ENCODE peak calls at places on chromosome 1, in six cellular contexts. C is lower lobe of right lung, N is body of pancreas, W is GM23248, I is prostate gland, M is neuronal stem cell. E is an unnamed sample.

GRCh38 chr1:114199017-114199594 is 45.4 kb upstream of the SYT6 start:
- DNase-seq in C (no peak), N (peak; percentile 54), W (no peak), I (no peak), M (no peak), E (no peak)

GRCh38 chr1:228978486-228979324 is 243.4 kb downstream of the RHOU start:
- DNase-seq in C (no peak), N (peak; percentile 50), W (peak; percentile 45), I (peak; percentile 49), M (no peak), E (no peak)

GRCh38 chr1:109864063-109864822 is 46.4 kb upstream of the CSF1 start:
- DNase-seq in C (no peak), N (no peak), W (peak; percentile 61), I (no peak), M (no peak), E (no peak)

GRCh38 chr1:3222042-3222692 is 153.2 kb downstream of the PRDM16 start:
- DNase-seq in C (peak; percentile 79), N (peak; percentile 96), W (no peak), I (no peak), M (no peak), E (peak; percentile 67)

GRCh38 chr1:175383239-175383638 is 190.7 kb upstream of the KIAA0040 start:
- DNase-seq in C (no peak), N (no peak), W (no peak), I (no peak), M (no peak), E (no peak)

GRCh38 chr1:222889445-222889844 is 74.6 kb downstream of the DISP1 start:
- DNase-seq in C (no peak), N (no peak), W (peak; percentile 32), I (no peak), M (no peak), E (no peak)

GRCh38 chr1:31574749-31575372 is 1.5 kb upstream of the TINAGL1 start:
- DNase-seq in C (no peak), N (no peak), W (peak; percentile 45), I (no peak), M (no peak), E (no peak)

GRCh38 chr1:201020647-201021332 is 2.7 kb downstream of the KIF21B start:
- DNase-seq in C (no peak), N (peak; percentile 52), W (no peak), I (no peak), M (peak; percentile 68), E (peak; percentile 55)

GRCh38 chr1:231958448-231958847 is 331.9 kb downstream of the DISC1 start:
- DNase-seq in C (no peak), N (no peak), W (peak; percentile 58), I (no peak), M (no peak), E (no peak)

GRCh38 chr1:206952182-206952581 is 5.9 kb upstream of the PIGR start:
- DNase-seq in C (no peak), N (peak; percentile 46), W (no peak), I (no peak), M (no peak), E (no peak)

GRCh38 chr1:111221633-111222286 is 5.8 kb upstream of the CHI3L2 start:
- DNase-seq in C (no peak), N (peak; percentile 39), W (no peak), I (no peak), M (no peak), E (peak; percentile 93)

GRCh38 chr1:160858127-160858909 is 4.4 kb downstream of the CD244 start:
- DNase-seq in C (no peak), N (peak; percentile 38), W (no peak), I (no peak), M (no peak), E (no peak)

GRCh38 chr1:246373828-246374569 is 133.1 kb downstream of the SMYD3 start:
- DNase-seq in C (no peak), N (no peak), W (no peak), I (no peak), M (no peak), E (no peak)

GRCh38 chr1:79920970-79921669 is 914.6 kb upstream of the ADGRL4 start:
- DNase-seq in C (no peak), N (no peak), W (no peak), I (no peak), M (no peak), E (no peak)

GRCh38 chr1:15236226-15237145 is 10.5 kb upstream of the FHAD1 start:
- DNase-seq in C (no peak), N (no peak), W (peak; percentile 17), I (no peak), M (no peak), E (no peak)

GRCh38 chr1:41362749-41363631 is 1.8 kb downstream of the FOXO6 start:
- DNase-seq in C (no peak), N (no peak), W (no peak), I (no peak), M (no peak), E (no peak)

GRCh38 chr1:173478099-173478555 is 992 bp downstream of the PRDX6 start:
- DNase-seq in C (peak; percentile 71), N (peak; percentile 82), W (peak; percentile 93), I (peak; percentile 67), M (no peak), E (no peak)

GRCh38 chr1:114718661-114719423 is 2.3 kb upstream of the NRAS start:
- DNase-seq in C (no peak), N (no peak), W (peak; percentile 57), I (no peak), M (no peak), E (no peak)

GRCh38 chr1:225746361-225747179 is 31.1 kb upstream of the SRP9 start:
- DNase-seq in C (peak; percentile 56), N (peak; percentile 88), W (peak; percentile 94), I (peak; percentile 58), M (peak; percentile 47), E (no peak)

GRCh38 chr1:215292906-215293305 is 210.4 kb downstream of the KCNK2 start:
- DNase-seq in C (no peak), N (no peak), W (no peak), I (no peak), M (no peak), E (no peak)

GRCh38 chr1:247113094-247113497 is 8.9 kb upstream of the ZNF669 start:
- DNase-seq in C (no peak), N (peak; percentile 72), W (peak; percentile 38), I (no peak), M (no peak), E (no peak)

GRCh38 chr1:170959385-170959784 is 24.1 kb downstream of the MROH9 start:
- DNase-seq in C (no peak), N (no peak), W (peak; percentile 77), I (no peak), M (no peak), E (no peak)

GRCh38 chr1:110216116-110216515 is 6.0 kb downstream of the KCNC4 start:
- DNase-seq in C (no peak), N (no peak), W (no peak), I (no peak), M (no peak), E (no peak)

GRCh38 chr1:30477588-30477987 is 245.8 kb downstream of the MATN1 start:
- DNase-seq in C (no peak), N (no peak), W (no peak), I (no peak), M (no peak), E (no peak)

GRCh38 chr1:116284819-116285390 is 88.1 kb upstream of the ATP1A1 start:
- DNase-seq in C (no peak), N (no peak), W (no peak), I (no peak), M (no peak), E (no peak)

GRCh38 chr1:199700551-199700950 is 327.0 kb upstream of the NR5A2 start:
- DNase-seq in C (no peak), N (no peak), W (no peak), I (no peak), M (no peak), E (no peak)

GRCh38 chr1:61084560-61084991 is 2.2 kb downstream of the NFIA start:
- DNase-seq in C (no peak), N (no peak), W (peak; percentile 24), I (no peak), M (no peak), E (no peak)

GRCh38 chr1:47901001-47901575 is 96.1 kb downstream of the TRABD2B start:
- DNase-seq in C (no peak), N (no peak), W (no peak), I (no peak), M (no peak), E (no peak)
- H3K27ac ChIP-seq in C (no peak overlapping the region), N (no peak overlapping the region), W (no peak overlapping the region), I (no peak overlapping the region), M (no peak overlapping the region), E (no peak overlapping the region)

GRCh38 chr1:63817700-63818099 is 43.9 kb downstream of the ROR1 start:
- DNase-seq in C (no peak), N (no peak), W (no peak), I (no peak), M (no peak), E (no peak)

GRCh38 chr1:63817152-63817667 is 43.4 kb downstream of the ROR1 start:
- DNase-seq in C (no peak), N (peak; percentile 59), W (peak; percentile 8), I (no peak), M (no peak), E (no peak)

GRCh38 chr1:63812071-63812700 is 38.4 kb downstream of the ROR1 start:
- DNase-seq in C (no peak), N (no peak), W (no peak), I (no peak), M (no peak), E (no peak)

GRCh38 chr1:63810936-63811335 is 37.1 kb downstream of the ROR1 start:
- DNase-seq in C (no peak), N (no peak), W (no peak), I (no peak), M (no peak), E (no peak)

GRCh38 chr1:63813829-63814277 is 40.0 kb downstream of the ROR1 start:
- DNase-seq in C (no peak), N (peak; percentile 25), W (peak; percentile 79), I (no peak), M (no peak), E (no peak)
- H3K27ac ChIP-seq in C (no peak overlapping the region), N (peak overlapping the region; percentile 20), W (peak overlapping the region; percentile 59), I (no peak overlapping the region), M (no peak overlapping the region), E (no peak overlapping the region)

DNA sequence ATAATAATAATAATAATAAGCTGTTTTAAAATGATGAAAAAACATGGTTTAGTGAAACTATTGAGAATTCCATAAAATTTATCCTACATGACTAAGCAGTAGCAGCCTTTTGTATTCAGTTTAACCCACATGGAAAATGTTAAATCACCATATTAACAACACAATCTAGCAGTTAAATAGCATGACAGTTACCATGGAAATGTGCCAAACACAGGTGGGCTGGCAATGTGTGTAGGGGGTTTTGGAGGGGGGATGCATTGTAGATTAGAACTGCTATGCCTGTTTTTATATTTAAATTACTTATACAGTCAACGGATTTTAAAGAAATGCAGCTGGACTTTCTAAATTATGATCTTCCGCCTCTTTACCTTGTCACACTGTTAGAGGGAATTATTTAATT is 480.3 kb upstream of the DEPDC1 start:
- DNase-seq in C (no peak), N (no peak), W (no peak), I (no peak), M (no peak), E (no peak)
- H3K27ac ChIP-seq in C (no peak overlapping the region), N (no peak overlapping the region), W (no peak overlapping the region), I (no peak overlapping the region), M (no peak overlapping the region), E (no peak overlapping the region)

DNA sequence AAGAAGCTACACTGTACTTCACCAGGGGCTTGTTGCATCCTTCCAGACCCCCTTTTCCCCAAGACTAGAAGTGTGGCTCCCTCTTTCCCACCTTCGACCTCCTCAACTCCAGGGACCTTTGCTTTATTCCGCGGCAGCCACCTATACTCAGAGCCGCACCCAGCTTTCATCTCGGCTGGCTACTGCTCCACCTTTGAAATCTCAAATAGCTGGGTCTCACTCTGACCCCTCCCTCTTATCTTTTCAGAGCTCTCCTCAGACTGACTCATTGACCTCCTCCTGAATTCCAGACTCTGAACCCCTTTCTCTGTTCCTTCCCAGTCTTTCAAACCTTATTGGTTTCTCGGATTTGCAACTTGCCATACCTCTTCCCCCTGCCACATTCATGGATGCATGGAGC is 144.7 kb upstream of the JUN start:
- DNase-seq in C (no peak), N (no peak), W (no peak), I (no peak), M (no peak), E (no peak)
- H3K27ac ChIP-seq in C (no peak overlapping the region), N (no peak overlapping the region), W (no peak overlapping the region), I (no peak overlapping the region), M (no peak overlapping the region), E (no peak overlapping the region)

E was measured in OCI-LY7.